ENCODE peak calls at places on chromosomes 3 and 15, in five cellular contexts. S is left lung, D is foreskin fibroblast, B is neural crest cell, K is stomach. Z is an unnamed sample.
A peak's percentile ranks its signal among the peaks of the same experiment; 100 is the strongest.

GRCh38 chr3:103440539-103441113 is 1005.8 kb downstream of the ZPLD1 start:
- DNase-seq in D (no peak), S (no peak), B (no peak), K (no peak), Z (no peak)

GRCh38 chr3:172561894-172562664 is 38.8 kb upstream of the TNFSF10 start:
- DNase-seq in B (no peak), S (no peak), K (no peak), D (no peak), Z (no peak)

GRCh38 chr3:195889843-195890407 is 18.4 kb downstream of the TNK2 start:
- DNase-seq in S (no peak), K (no peak), D (no peak), B (no peak), Z (no peak)

GRCh38 chr3:82058809-82059208 is 297.4 kb upstream of the GBE1 start:
- DNase-seq in D (no peak), K (no peak), S (no peak), B (no peak), Z (no peak)

GRCh38 chr15:27846722-27847420 is 252.2 kb downstream of the OCA2 start:
- DNase-seq in B (no peak), S (no peak), K (no peak), D (no peak), Z (no peak)

GRCh38 chr15:74185949-74186348 is 12.4 kb downstream of the ISLR start:
- DNase-seq in K (no peak), S (no peak), D (no peak), B (no peak), Z (no peak)

GRCh38 chr15:92984161-92984560 is 84.0 kb downstream of the CHD2 start:
- DNase-seq in D (no peak), B (no peak), K (no peak), S (no peak), Z (no peak)

GRCh38 chr15:70101459-70102113 is 3.9 kb upstream of the TLE3 start:
- DNase-seq in S (peak; percentile 69), B (peak; percentile 72), K (peak; percentile 63), D (peak; percentile 81), Z (no peak)

GRCh38 chr3:137071104-137071503 is 113.3 kb downstream of the IL20RB start:
- DNase-seq in D (no peak), K (no peak), S (no peak), B (no peak), Z (no peak)

GRCh38 chr3:169662215-169663070 is 1.1 kb downstream of the MECOM start:
- DNase-seq in B (peak; percentile 79), D (peak; percentile 54), S (peak; percentile 85), K (peak; percentile 79), Z (no peak)

GRCh38 chr15:29822100-29822684 is at the start of gene TJP1:
- DNase-seq in D (peak; percentile 75), K (peak; percentile 83), S (peak; percentile 69), B (peak; percentile 70), Z (no peak)

GRCh38 chr15:29476503-29477080 is 207.0 kb upstream of the NSMCE3 start:
- DNase-seq in B (no peak), K (no peak), D (no peak), S (no peak), Z (no peak)

GRCh38 chr3:12150112-12150511 is 8.6 kb downstream of the TIMP4 start:
- DNase-seq in S (no peak), D (no peak), K (no peak), B (no peak), Z (no peak)

GRCh38 chr3:127580327-127581060 is 10.0 kb downstream of the TPRA1 start:
- DNase-seq in K (no peak), B (no peak), D (no peak), S (no peak), Z (no peak)

GRCh38 chr15:39888809-39889208 is 31.3 kb downstream of the GPR176 start:
- DNase-seq in K (no peak), B (no peak), D (no peak), S (no peak), Z (no peak)

GRCh38 chr3:106341090-106341489 is 472.3 kb upstream of the CBLB start:
- DNase-seq in S (no peak), D (peak; percentile 36), B (no peak), K (no peak), Z (no peak)

GRCh38 chr3:12796171-12797123 is at the start of gene CAND2:
- DNase-seq in K (peak; percentile 55), D (peak; percentile 14), S (peak; percentile 57), B (peak; percentile 48), Z (no peak)

GRCh38 chr3:126959144-126959920 is 23.6 kb upstream of the PLXNA1 start:
- DNase-seq in S (no peak), D (no peak), B (no peak), K (no peak), Z (no peak)

GRCh38 chr3:67977762-67978161 is 323.4 kb upstream of the SUCLG2 start:
- DNase-seq in K (no peak), B (no peak), D (no peak), S (no peak), Z (no peak)

GRCh38 chr3:125519678-125520562 is at the start of gene SNX4:
- DNase-seq in S (peak; percentile 96), K (peak; percentile 94), D (peak; percentile 94), B (peak; percentile 82), Z (peak; percentile 75)

GRCh38 chr3:119194237-119195150 is 21.1 kb downstream of the UPK1B start:
- DNase-seq in D (no peak), B (no peak), S (no peak), K (no peak), Z (no peak)

GRCh38 chr15:24675332-24676144 is at the start of gene NPAP1:
- DNase-seq in D (no peak), S (no peak), B (no peak), K (no peak), Z (no peak)

GRCh38 chr15:85035980-85036379 is 54.3 kb downstream of the PDE8A start:
- DNase-seq in S (no peak), D (no peak), K (no peak), B (no peak), Z (no peak)

GRCh38 chr3:133474251-133474801 is 74.5 kb downstream of the BFSP2 start:
- DNase-seq in S (peak; percentile 57), B (no peak), D (peak; percentile 62), K (no peak), Z (no peak)

GRCh38 chr3:185060655-185061054 is 92.2 kb downstream of the C3orf70 start:
- DNase-seq in B (no peak), K (no peak), S (no peak), D (no peak), Z (no peak)

GRCh38 chr3:154971341-154971740 is 108.8 kb upstream of the MME start:
- DNase-seq in D (no peak), B (no peak), K (no peak), S (no peak), Z (no peak)

GRCh38 chr3:124997303-124998246 is 58.2 kb downstream of the HEG1 start:
- DNase-seq in S (no peak), D (no peak), K (no peak), B (no peak), Z (no peak)

GRCh38 chr3:29494305-29495036 is 213.6 kb downstream of the RBMS3 start:
- DNase-seq in D (peak; percentile 56), S (no peak), B (no peak), K (no peak), Z (no peak)

GRCh38 chr3:56689303-56689702 is 6.2 kb upstream of the TASOR start:
- DNase-seq in B (no peak), K (no peak), D (no peak), S (no peak), Z (no peak)

GRCh38 chr3:50568947-50569749 is at the start of gene HEMK1:
- DNase-seq in B (peak; percentile 97), D (peak; percentile 94), S (peak; percentile 99), K (peak; percentile 99), Z (peak; percentile 92)

GRCh38 chr15:48940508-48940907 is 23.2 kb downstream of the SHC4 start:
- DNase-seq in D (peak; percentile 97), K (no peak), B (no peak), S (no peak), Z (no peak)

GRCh38 chr15:67882487-67883227 is 42.8 kb upstream of the RNU6-1 start:
- DNase-seq in K (no peak), D (no peak), B (no peak), S (no peak), Z (no peak)

GRCh38 chr3:122947621-122948202 is 79.9 kb downstream of the SEMA5B start:
- DNase-seq in K (no peak), S (no peak), D (no peak), B (no peak), Z (no peak)

GRCh38 chr15:92092391-92092790 is 238.9 kb downstream of the SLCO3A1 start:
- DNase-seq in D (no peak), S (no peak), K (no peak), B (no peak), Z (no peak)

GRCh38 chr15:80482686-80483085 is 78.5 kb downstream of the ARNT2 start:
- DNase-seq in S (no peak), B (no peak), D (no peak), K (no peak), Z (no peak)

GRCh38 chr3:64304996-64305395 is 79.7 kb upstream of the PRICKLE2 start:
- DNase-seq in K (no peak), B (no peak), D (no peak), S (no peak), Z (no peak)

GRCh38 chr3:147651107-147651506 is 241.9 kb downstream of the ZIC1 start:
- DNase-seq in K (no peak), S (no peak), D (no peak), B (no peak), Z (no peak)

GRCh38 chr3:184040010-184040409 is 8.5 kb downstream of the HTR3D start:
- DNase-seq in K (peak; percentile 29), D (peak; percentile 15), B (no peak), S (no peak), Z (no peak)

GRCh38 chr15:100131321-100132224 is 210.2 kb downstream of the ADAMTS17 start:
- DNase-seq in S (no peak), D (no peak), K (peak; percentile 41), B (peak; percentile 23), Z (no peak)
- TF ChIP-seq CTCF in S (peak; percentile 51), D (no peak), K (peak; percentile 17), B (peak; percentile 30), Z (no peak)

GRCh38 chr3:16249336-16249735 is 15.4 kb downstream of the DPH3 start:
- DNase-seq in S (no peak), D (peak; percentile 29), B (peak; percentile 29), K (no peak), Z (no peak)
- TF ChIP-seq CTCF in S (no peak), D (peak; percentile 50), B (peak; percentile 50), K (no peak), Z (no peak)

GRCh38 chr3:110106805-110107204 is 769.5 kb upstream of the DPPA4 start:
- DNase-seq in S (no peak), K (no peak), D (no peak), B (no peak), Z (no peak)
- TF ChIP-seq CTCF in S (no peak), K (no peak), D (no peak), B (no peak), Z (no peak)

GRCh38 chr3:129330413-129330812 is 51.7 kb downstream of the HMCES start:
- DNase-seq in D (no peak), S (no peak), B (no peak), K (no peak), Z (no peak)
- TF ChIP-seq CTCF in D (no peak), S (no peak), B (no peak), K (no peak), Z (no peak)

DNA sequence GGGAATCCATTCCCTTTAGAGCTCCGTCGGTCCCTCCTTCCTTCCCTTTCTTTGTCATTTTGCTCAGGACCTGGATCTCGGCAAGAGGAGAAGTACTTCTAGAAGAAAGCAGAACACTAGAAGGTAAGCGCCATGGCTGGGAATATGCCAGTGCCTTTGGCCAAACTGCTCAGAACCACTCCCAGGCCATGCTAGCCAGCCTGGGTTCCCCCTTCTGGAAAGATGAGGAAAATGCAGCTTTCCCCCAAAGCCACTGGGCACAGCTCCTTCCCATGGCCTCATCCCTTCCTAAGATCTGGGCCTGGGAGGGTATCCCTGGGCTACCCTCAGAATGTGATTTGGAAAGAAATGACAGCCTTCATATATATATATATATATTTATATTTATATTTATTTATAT is 6.3 kb upstream of the ISL2 start:
- DNase-seq in S (no peak), K (peak; percentile 77), D (peak; percentile 46), B (peak; percentile 30), Z (no peak)
- TF ChIP-seq CTCF in S (peak; percentile 51), K (peak; percentile 51), D (peak; percentile 60), B (peak; percentile 59), Z (no peak)

Z was measured in omental fat pad.